ENCODE peak calls at places on chromosomes 2 and 18, in six cellular contexts. H is aorta; Z is CD4-positive, CD25-positive, alpha-beta regulatory T cell; D is heart left ventricle; E is left ventricle myocardium inferior; J is tibial artery. C is an unnamed sample.
A peak's percentile ranks its signal among the peaks of the same experiment; 100 is the strongest.

GRCh38 chr18:78793313-78793712 is 186.3 kb upstream of the SALL3 start:
- DNase-seq in H (peak; percentile 23), Z (no peak), D (peak; percentile 10), E (no peak), J (no peak), C (no peak)

GRCh38 chr2:241584446-241584845 is 25.9 kb downstream of the BOK start:
- DNase-seq in H (peak; percentile 23), Z (no peak), D (no peak), E (no peak), J (no peak), C (no peak)

GRCh38 chr2:14530506-14530905 is 102.0 kb upstream of the LRATD1 start:
- DNase-seq in H (no peak), Z (no peak), D (no peak), E (no peak), J (no peak), C (no peak)

GRCh38 chr2:148132400-148132799 is 111.5 kb downstream of the MBD5 start:
- DNase-seq in H (no peak), Z (no peak), D (no peak), E (no peak), J (no peak), C (no peak)

GRCh38 chr2:60531638-60532216 is 21.7 kb downstream of the BCL11A start:
- DNase-seq in H (no peak), Z (no peak), D (no peak), E (no peak), J (no peak), C (peak; percentile 72)

GRCh38 chr2:130836501-130837174 is at the start of gene ARHGEF4:
- DNase-seq in H (no peak), Z (peak; percentile 44), D (peak; percentile 63), E (no peak), J (no peak), C (peak; percentile 57)

GRCh38 chr2:69275490-69275889 is 111.5 kb downstream of the GFPT1 start:
- DNase-seq in H (no peak), Z (no peak), D (no peak), E (no peak), J (no peak), C (no peak)

GRCh38 chr2:62325398-62325797 is 129.5 kb downstream of the B3GNT2 start:
- DNase-seq in H (no peak), Z (no peak), D (no peak), E (no peak), J (no peak), C (no peak)

GRCh38 chr2:18630541-18630940 is 41.2 kb upstream of the NT5C1B start:
- DNase-seq in H (no peak), Z (no peak), D (no peak), E (no peak), J (no peak), C (no peak)

GRCh38 chr2:224083631-224084030 is 44.5 kb upstream of the SERPINE2 start:
- DNase-seq in H (no peak), Z (no peak), D (no peak), E (no peak), J (no peak), C (no peak)

GRCh38 chr2:37669500-37669899 is 1.9 kb downstream of the CDC42EP3 start:
- DNase-seq in H (no peak), Z (no peak), D (no peak), E (no peak), J (no peak), C (no peak)

GRCh38 chr18:35155403-35156117 is 85.3 kb upstream of the ZNF397 start:
- DNase-seq in H (no peak), Z (no peak), D (no peak), E (no peak), J (no peak), C (no peak)

DNA sequence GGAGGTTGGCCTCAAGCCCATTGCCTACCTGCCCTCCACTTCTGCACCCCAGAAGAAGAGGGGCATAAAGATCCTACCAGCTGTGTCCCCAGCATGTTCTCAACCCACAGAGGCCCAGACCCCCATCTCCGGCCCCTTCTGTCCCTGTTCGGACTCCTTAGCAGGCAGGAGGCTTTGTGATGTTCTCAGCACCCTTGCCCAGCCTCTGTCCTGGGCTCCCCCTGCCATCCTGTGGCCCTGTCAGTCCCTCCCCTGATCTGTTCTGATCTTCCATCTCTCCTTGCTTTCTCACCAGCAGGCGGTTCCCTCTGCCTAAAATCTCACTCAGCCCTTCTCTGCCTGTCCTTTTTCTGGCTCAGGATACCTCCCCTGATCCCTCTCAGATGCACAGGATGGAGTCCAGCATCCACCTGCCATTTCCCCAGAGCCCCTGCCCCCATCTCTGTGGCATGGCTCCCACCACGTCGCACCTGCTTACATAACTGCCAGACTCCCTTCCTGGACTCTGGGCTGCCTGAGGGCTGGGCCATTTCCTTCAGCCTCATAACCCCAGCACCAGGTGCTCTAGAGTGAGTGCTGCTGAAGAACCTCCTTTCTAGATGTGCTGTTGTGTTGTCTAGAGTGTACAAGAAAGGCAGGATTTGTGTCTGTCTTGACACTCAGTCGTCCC is 134.0 kb downstream of the CTIF start:
- DNase-seq in H (no peak), Z (no peak), D (no peak), E (no peak), J (no peak), C (no peak)
- H3K36me3 ChIP-seq in H (no peaks in the 10 kb centered on the region), Z (no peaks in the 10 kb centered on the region), D (peaks cover 3% of the 10 kb centered on the region), E (peaks cover 29% of the 10 kb centered on the region), J (peaks cover 16% of the 10 kb centered on the region), C (no peaks in the 10 kb centered on the region)

GRCh38 chr2:95051636-95052035 is 26.1 kb downstream of the MAL start:
- DNase-seq in H (peak; percentile 30), Z (no peak), D (no peak), E (no peak), J (no peak), C (no peak)

GRCh38 chr2:95047629-95048510 is 22.4 kb downstream of the MAL start:
- DNase-seq in H (peak; percentile 41), Z (no peak), D (no peak), E (no peak), J (no peak), C (no peak)

GRCh38 chr2:95050385-95051300 is 25.1 kb downstream of the MAL start:
- DNase-seq in H (peak; percentile 46), Z (no peak), D (no peak), E (no peak), J (no peak), C (no peak)

GRCh38 chr2:95049961-95050360 is 24.5 kb downstream of the MAL start:
- DNase-seq in H (no peak), Z (no peak), D (no peak), E (no peak), J (no peak), C (no peak)

DNA sequence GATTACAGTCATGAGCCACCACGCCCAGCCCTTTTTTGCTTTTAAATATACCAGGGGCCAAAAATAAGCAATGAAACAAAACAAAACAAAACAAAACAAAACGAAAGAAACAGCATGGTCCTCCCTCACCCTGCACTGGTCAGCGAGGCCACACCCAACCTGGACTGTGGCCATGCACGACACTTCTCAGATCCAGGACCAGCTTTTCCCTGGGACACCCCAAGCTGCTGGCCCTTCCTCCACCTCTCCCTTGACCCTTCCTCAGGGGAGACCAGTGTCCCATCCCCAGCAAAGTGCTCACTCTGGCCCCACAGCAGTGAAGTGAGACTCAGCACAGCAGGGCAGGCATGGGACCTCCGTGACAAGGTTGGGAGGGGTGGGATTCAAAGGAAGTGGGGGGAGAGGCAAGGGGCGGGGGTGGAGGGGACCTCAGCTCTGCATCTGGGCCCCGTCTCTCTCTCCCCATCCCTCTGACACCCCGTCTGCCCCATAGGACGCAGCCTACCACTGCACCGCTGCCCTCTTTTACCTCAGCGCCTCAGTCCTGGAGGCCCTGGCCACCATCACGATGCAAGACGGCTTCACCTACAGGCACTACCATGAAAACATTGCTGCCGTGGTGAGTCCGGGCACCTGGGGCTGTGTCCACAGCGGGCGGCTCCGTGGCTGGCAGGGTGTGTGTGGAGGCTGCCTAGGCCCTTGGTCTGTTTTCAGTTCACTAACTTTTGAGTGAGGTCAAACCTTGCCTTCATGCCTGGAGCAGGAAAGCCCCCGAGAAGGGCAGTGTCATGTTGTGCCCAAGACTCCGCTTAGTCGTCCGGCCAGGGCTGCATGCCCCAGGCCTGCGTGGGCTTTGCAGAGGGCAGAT is 23.8 kb downstream of the MAL start:
- DNase-seq in H (peak; percentile 73), Z (no peak), D (no peak), E (no peak), J (no peak), C (no peak)
- H3K36me3 ChIP-seq in H (no peaks in the 10 kb centered on the region), Z (peaks cover 25% of the 10 kb centered on the region), D (no peaks in the 10 kb centered on the region), E (no peaks in the 10 kb centered on the region), J (no peaks in the 10 kb centered on the region), C (no peaks in the 10 kb centered on the region)

DNA sequence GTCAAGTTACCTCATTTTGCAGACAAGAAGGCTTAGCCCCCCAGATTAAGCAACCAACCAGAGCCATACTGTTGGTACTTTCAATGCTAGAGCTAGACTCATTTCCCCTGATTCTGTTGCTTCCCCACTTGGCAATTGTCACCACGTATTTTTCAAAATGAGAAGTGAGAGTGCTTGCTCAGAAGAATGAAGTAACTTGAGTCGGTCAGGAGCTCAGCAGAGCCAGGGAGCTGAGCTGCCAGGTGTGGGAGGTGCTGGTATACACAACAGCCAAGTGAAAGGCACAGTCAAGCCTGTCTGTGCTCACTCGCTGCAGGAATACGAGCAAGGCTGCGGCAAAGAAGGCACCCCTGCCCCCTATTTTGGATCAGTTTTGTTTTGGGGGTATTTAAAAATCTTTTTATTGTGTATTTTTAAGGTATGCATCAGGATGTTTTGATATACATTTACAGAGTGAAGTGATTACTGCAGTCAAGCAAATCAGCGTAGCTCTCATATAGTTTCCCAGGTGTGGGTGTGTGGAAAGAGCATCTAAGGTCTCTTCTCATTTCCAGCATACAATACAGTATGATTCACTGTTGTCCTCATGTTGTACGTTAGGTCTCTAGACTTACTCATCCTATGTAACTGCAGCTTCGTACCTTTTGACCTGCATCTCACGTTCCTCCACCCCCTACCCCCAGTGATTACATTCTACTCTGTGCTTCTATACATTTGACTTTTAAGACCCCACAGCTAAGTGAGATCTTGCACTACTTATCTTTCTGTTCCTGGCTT is 62.4 kb downstream of the MRPS9 start:
- DNase-seq in H (no peak), Z (no peak), D (no peak), E (no peak), J (no peak), C (no peak)
- H3K36me3 ChIP-seq in H (peaks cover 3% of the 10 kb centered on the region), Z (peaks cover 35% of the 10 kb centered on the region), D (peaks cover 16% of the 10 kb centered on the region), E (peaks cover 61% of the 10 kb centered on the region), J (peaks cover 29% of the 10 kb centered on the region), C (no peaks in the 10 kb centered on the region)

DNA sequence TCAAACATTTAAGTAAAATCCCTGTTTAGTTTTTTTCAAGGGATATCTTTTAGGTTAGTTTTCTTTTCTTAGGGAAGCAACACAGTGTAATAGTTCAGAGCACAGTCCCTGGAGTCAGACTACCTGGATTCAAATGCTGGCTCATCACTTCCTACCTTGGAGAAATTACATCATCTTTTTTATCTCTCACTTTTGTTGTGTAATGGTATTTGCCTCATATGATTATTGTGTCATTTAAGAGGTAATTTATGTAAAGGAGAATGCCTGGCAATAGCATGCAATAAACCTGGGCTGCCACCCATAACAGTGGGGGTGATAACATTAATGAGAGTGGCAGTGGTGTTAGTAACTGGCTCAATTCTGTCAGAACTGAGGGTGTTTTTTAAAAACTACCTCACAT is 26.3 kb downstream of the ERLEC1 start:
- DNase-seq in H (no peak), Z (no peak), D (no peak), E (no peak), J (no peak), C (no peak)
- H3K36me3 ChIP-seq in H (no peaks in the 10 kb centered on the region), Z (peaks cover 82% of the 10 kb centered on the region), D (peaks cover 15% of the 10 kb centered on the region), E (peaks cover 94% of the 10 kb centered on the region), J (peaks cover 65% of the 10 kb centered on the region), C (peaks cover 8% of the 10 kb centered on the region)

C was measured in mucosa of descending colon.